ENCODE peak calls at places on chromosomes 6 and 20, in seven cellular contexts. Y is psoas muscle, S is AG10803, N is HFF-Myc, D is astrocyte of the spinal cord, O is choroid plexus epithelial cell, I is Peyer's patch. G is an unnamed sample.

GRCh38 chr20:49508435-49509199 is 26.1 kb upstream of the KCNB1 start:
- DNase-seq in D (peak), I (no peak), N (peak), S (peak), O (peak), Y (no peak), G (peak)

GRCh38 chr6:72552938-72553337 is 68.9 kb upstream of the KCNQ5 start:
- DNase-seq in S (peak), O (peak), N (no peak), D (peak), I (no peak), Y (no peak), G (peak)

GRCh38 chr20:53917145-53918009 is 153.0 kb downstream of the BCAS1 start:
- DNase-seq in S (peak), O (peak), N (no peak), I (no peak), D (no peak), Y (peak), G (peak)

GRCh38 chr6:100305237-100305869 is 159.4 kb downstream of the SIM1 start:
- DNase-seq in S (no peak), Y (no peak), O (no peak), I (no peak), D (peak), N (no peak), G (no peak)

GRCh38 chr20:42123981-42124473 is 505.9 kb upstream of the CHD6 start:
- DNase-seq in I (no peak), O (no peak), S (no peak), Y (no peak), D (no peak), N (no peak), G (no peak)

GRCh38 chr6:156618600-156619205 is 158.5 kb upstream of the ARID1B start:
- DNase-seq in Y (no peak), S (no peak), I (no peak), O (peak), D (no peak), N (no peak), G (no peak)

GRCh38 chr6:130204322-130204721 is 18.4 kb downstream of the SAMD3 start:
- DNase-seq in Y (no peak), S (no peak), I (no peak), O (no peak), D (no peak), N (no peak), G (no peak)

GRCh38 chr6:108608453-108609275 is 47.9 kb downstream of the FOXO3 start:
- DNase-seq in I (no peak), O (no peak), D (peak), N (no peak), Y (no peak), S (peak), G (peak)

GRCh38 chr20:37108676-37109075 is 12.9 kb upstream of the RBL1 start:
- DNase-seq in I (no peak), D (no peak), Y (no peak), O (no peak), N (no peak), S (no peak), G (no peak)

GRCh38 chr20:37315293-37316110 is 26.0 kb downstream of the MANBAL start:
- DNase-seq in O (peak), N (no peak), I (peak), D (peak), Y (peak), S (peak), G (peak)

GRCh38 chr6:30926644-30927043 is 5.3 kb downstream of the SFTA2 start:
- DNase-seq in D (peak), O (peak), I (peak), N (no peak), S (no peak), Y (peak), G (peak)

GRCh38 chr20:2692886-2693285 is 306 bp downstream of the EBF4 start:
- DNase-seq in D (no peak), Y (no peak), N (no peak), S (no peak), I (no peak), O (no peak), G (no peak)

DNA sequence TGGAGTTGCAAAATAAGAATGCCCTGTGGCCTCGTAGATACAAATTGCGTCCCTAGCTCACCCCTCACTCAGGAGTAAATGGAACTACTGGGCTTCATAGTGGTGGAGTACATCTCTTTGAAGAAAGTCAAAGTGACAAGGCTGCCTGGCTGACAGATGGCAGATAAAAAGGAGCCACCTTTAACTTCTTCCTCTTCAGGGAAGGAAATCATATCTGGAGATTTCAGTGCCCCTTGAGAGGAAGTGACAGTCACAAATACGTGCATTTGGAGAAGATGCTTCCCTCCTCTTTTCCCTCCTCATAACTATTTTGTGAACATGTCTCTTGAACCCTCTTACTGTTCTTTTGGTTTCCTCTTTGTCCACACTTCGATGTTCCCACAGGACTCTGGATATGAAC is 43.2 kb downstream of the PPP1R3G start:
- DNase-seq in Y (no peak), I (no peak), S (no peak), N (no peak), D (no peak), O (no peak), G (no peak)
- H3K4me3 ChIP-seq in Y (no peak), I (no peak), S (no peak), N (no peak), D (no peak), O (no peak), G (no peak)

GRCh38 chr20:63706027-63706695 is 1.6 kb downstream of the ARFRP1 start:
- DNase-seq in O (no peak), I (peak), S (no peak), Y (peak), D (no peak), N (no peak), G (no peak)

GRCh38 chr20:63705232-63706026 is 2.3 kb downstream of the ARFRP1 start:
- DNase-seq in O (no peak), S (no peak), N (no peak), Y (peak), I (no peak), D (no peak), G (no peak)

GRCh38 chr20:63707558-63708300 is at the start of the genes ARFRP1 and ZGPAT:
- DNase-seq in S (peak), O (peak), Y (peak), N (no peak), D (peak), I (peak), G (peak)

GRCh38 chr20:63708301-63709148 is 686 bp downstream of the ZGPAT start:
- DNase-seq in D (no peak), O (no peak), S (no peak), I (peak), Y (peak), N (no peak), G (no peak)

DNA sequence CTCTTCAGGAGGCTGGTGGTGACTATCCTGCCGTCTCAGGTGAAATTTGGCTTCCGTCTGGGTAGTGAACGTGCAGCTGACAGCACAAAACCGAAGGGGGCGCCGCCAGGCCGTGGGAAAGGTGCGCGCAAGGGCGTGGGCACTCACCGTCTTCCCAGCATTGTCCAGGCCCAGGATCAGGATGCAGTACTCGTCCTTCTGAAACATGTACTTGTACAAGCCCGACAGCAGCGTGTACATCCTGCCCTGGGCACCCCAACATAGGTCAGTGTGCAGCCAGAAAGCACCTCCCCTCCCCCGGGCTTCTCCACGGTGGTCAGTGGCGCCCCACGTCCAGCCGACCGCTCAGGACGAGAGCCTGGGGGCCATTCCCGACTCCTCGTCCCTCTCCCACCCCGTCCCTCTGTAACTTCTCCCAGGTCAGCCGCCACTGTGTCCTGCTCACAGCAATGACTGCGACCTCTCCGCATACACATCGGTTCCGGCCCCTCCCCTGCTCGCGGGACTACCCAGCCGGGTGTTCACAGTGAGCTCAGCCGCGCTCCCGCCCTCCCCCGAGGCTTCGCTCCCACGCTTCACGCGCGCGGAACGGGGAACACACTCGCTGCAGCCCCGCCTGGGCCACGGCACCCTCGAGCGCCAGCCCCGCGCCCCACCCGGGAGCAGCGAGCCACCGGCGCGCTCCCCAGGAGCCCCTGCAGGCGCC is 771 bp downstream of the ARFRP1 start:
- DNase-seq in S (peak), O (peak), Y (peak), D (no peak), N (no peak), I (peak), G (peak)
- TF ChIP-seq CTCF in S (peak), O (peak), Y (no peak), D (peak), N (peak), I (no peak), G (peak)

GRCh38 chr20:13995086-13995665 is at the start of gene MACROD2:
- DNase-seq in N (peak), I (peak), S (peak), O (peak), Y (peak), D (peak), G (peak)
- H3K4me3 ChIP-seq in N (peak), I (peak), S (peak), O (peak), Y (peak), D (peak), G (peak)

DNA sequence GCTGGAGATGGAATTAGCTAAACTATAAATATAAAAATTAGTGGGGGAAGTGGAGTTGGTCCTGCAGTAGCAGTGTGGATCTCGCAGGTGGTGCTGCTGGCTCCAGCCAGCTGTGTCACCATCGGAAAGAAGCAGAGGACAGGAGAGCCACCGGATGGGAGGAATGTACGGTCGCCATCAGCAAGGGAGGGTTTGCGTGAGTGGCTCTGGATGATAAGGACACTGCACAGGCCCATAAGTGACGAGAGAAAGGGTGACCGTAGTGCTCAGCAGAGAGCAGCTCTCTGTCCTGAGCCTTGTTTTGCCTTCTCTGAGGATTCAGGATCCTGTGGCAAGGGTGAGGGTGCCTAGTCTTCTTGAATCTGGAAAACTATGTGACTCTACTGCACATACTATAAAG is 378.7 kb downstream of the ZFAND3 start:
- DNase-seq in S (no peak), D (no peak), Y (no peak), I (no peak), N (no peak), O (no peak), G (no peak)
- TF ChIP-seq CTCF in S (no peak), D (no peak), Y (no peak), I (no peak), N (no peak), O (no peak), G (no peak)

GRCh38 chr20:4161447-4162251 is 146.3 kb upstream of the RNF24 start:
- DNase-seq in O (peak), D (peak), S (no peak), Y (no peak), I (peak), N (no peak), G (no peak)
- H3K4me3 ChIP-seq in O (no peak), D (no peak), S (no peak), Y (no peak), I (no peak), N (no peak), G (no peak)

GRCh38 chr6:117423754-117424153 is 2.0 kb downstream of the ROS1 start:
- DNase-seq in I (no peak), Y (no peak), O (no peak), D (no peak), S (no peak), N (no peak), G (no peak)
- TF ChIP-seq CTCF in I (no peak), Y (no peak), O (no peak), D (no peak), S (no peak), N (no peak), G (no peak)

GRCh38 chr20:61600061-61600460 is 348.0 kb downstream of the CDH4 start:
- DNase-seq in S (no peak), O (no peak), N (no peak), D (no peak), I (no peak), Y (no peak), G (no peak)

GRCh38 chr20:61603715-61604114 is 351.7 kb downstream of the CDH4 start:
- DNase-seq in O (no peak), I (no peak), S (no peak), Y (no peak), N (no peak), D (no peak), G (no peak)

GRCh38 chr20:61601853-61602252 is 349.8 kb downstream of the CDH4 start:
- DNase-seq in I (no peak), O (no peak), Y (no peak), N (no peak), D (no peak), S (no peak), G (no peak)

GRCh38 chr20:61599061-61599930 is 347.2 kb downstream of the CDH4 start:
- DNase-seq in N (no peak), Y (no peak), O (no peak), D (no peak), I (no peak), S (no peak), G (no peak)

DNA sequence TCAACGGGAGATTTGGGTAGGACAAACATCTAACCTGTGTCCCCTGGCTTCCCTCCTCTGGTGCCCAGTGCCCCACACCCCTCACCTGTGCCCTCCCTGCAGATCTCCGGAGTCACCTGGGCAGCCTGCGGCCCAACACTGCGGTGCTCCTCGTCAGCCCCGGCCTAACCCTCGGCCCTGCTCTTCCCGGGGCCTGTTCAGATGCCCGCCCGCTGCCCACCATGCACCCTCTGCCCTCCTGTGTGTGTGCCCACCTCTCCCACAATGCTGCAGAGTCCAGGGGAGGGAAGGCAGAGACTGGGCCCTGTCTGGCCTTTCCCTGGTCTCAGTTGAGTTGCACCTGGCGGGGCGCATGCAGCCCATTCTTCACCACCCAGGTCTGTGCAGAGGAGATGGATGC is 349.3 kb downstream of the CDH4 start:
- DNase-seq in O (no peak), D (no peak), Y (no peak), N (no peak), I (no peak), S (no peak), G (no peak)
- H3K4me3 ChIP-seq in O (no peak), D (no peak), Y (no peak), N (no peak), I (no peak), S (no peak), G (no peak)

DNA sequence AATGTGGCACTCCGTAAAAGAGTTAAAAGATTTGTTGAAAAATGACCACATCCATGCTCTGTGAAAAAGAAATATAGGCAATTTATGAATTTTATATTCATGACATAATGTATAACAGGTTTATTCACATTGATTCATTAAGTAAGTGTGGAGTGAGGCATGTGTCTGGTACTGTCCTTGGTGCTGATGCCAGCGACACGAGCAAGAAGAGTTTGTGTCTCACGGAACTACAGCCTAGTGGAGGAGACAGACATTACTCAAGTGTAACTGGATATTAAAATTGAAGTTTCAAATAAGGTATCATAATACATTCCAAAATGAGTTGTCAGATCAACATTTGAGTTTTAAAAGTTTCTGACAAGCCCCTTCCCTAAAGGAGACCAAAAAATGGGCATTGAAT is 158.2 kb upstream of the PRND start:
- DNase-seq in D (peak), O (peak), Y (no peak), S (peak), I (no peak), N (peak), G (peak)
- TF ChIP-seq CTCF in D (peak), O (peak), Y (no peak), S (peak), I (no peak), N (no peak), G (peak)

DNA sequence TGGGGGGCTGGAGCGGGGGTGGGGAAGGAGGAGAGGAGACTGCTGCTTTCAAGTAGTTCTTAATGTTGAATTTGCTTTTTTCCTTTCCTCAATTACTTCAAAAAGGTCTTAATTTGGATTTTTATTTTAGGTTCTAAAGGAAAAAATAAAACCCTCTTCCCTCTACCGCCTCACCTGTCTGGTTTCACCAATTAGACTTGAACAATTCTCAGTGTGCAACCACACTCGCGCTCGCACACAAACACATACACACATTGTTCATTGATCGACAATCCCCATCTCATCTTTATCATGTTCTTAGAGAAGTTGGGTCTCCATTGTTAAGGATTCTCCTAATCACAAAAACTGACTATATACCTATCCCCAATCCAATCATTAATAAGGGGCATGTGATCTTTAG is 97.3 kb downstream of the HFE start:
- DNase-seq in D (no peak), I (no peak), Y (no peak), S (no peak), O (no peak), N (no peak), G (no peak)
- H3K4me3 ChIP-seq in D (peak), I (no peak), Y (no peak), S (no peak), O (no peak), N (peak), G (no peak)

G was measured in fibroblast of mammary gland.